ENCODE peak calls at places on chromosomes 3 and 15, in eight cellular contexts. E is HS-5; T is activated T-helper 1 cell treated with Interleukin-2 at 50 U/mL for 16 hours; D is Calu3; W is stimulated activated CD4-positive, alpha-beta T cell treated with anti-CD3 and anti-CD28 coated beads, Interleukin-4, amount 100 ng/mL, for 48 hours; I is ELR; R is cardiac fibroblast; L is hippocampal formation. F is an unnamed sample.

GRCh38 chr3:184085389-184085852 is 11.4 kb upstream of the HTR3E start:
- DNase-seq in D (no peak), W (no peak), I (peak; percentile 53), L (no peak), R (peak; percentile 66), T (no peak), E (peak; percentile 3), F (no peak)

GRCh38 chr3:52190294-52190841 is 7.6 kb upstream of the ALAS1 start:
- DNase-seq in L (peak; percentile 55), T (no peak), I (no peak), E (no peak), R (peak; percentile 31), D (no peak), W (no peak), F (no peak)

GRCh38 chr3:128432301-128432897 is 34.3 kb downstream of the DNAJB8 start:
- DNase-seq in R (no peak), L (no peak), T (no peak), W (no peak), I (no peak), E (no peak), D (peak; percentile 66), F (peak; percentile 30)

GRCh38 chr3:30486386-30486785 is 120.0 kb upstream of the TGFBR2 start:
- DNase-seq in T (no peak), W (no peak), L (no peak), D (no peak), R (no peak), I (no peak), E (no peak), F (no peak)

GRCh38 chr3:139473155-139473771 is 3.1 kb downstream of the RBP2 start:
- DNase-seq in D (peak; percentile 67), E (no peak), I (no peak), L (no peak), T (no peak), W (no peak), R (no peak), F (peak; percentile 24)

GRCh38 chr3:11014253-11014652 is 21.7 kb downstream of the SLC6A1 start:
- DNase-seq in D (no peak), T (no peak), I (no peak), W (no peak), L (no peak), R (no peak), E (no peak), F (no peak)

GRCh38 chr15:69881760-69882159 is 216.0 kb downstream of the TLE3 start:
- DNase-seq in I (no peak), W (no peak), D (no peak), R (no peak), L (no peak), T (no peak), E (no peak), F (no peak)

GRCh38 chr15:29670945-29671307 is 151.3 kb downstream of the TJP1 start:
- DNase-seq in W (no peak), D (peak; percentile 54), R (peak; percentile 95), I (peak; percentile 94), L (no peak), T (no peak), E (peak; percentile 90), F (peak; percentile 32)

GRCh38 chr3:183275418-183275817 is 22.4 kb downstream of the B3GNT5 start:
- DNase-seq in R (peak; percentile 95), L (no peak), D (peak; percentile 64), T (no peak), W (no peak), E (no peak), I (peak; percentile 70), F (no peak)

GRCh38 chr3:188272481-188273372 is 118.8 kb downstream of the LPP start:
- DNase-seq in D (no peak), I (peak; percentile 96), R (peak; percentile 91), W (no peak), E (no peak), T (no peak), L (no peak), F (no peak)

GRCh38 chr15:40843885-40844542 is at the start of gene SPINT1:
- DNase-seq in D (peak; percentile 62), E (no peak), W (peak; percentile 75), I (peak; percentile 16), L (no peak), T (peak; percentile 17), R (no peak), F (peak; percentile 79)

GRCh38 chr15:96329403-96329981 is 1.0 kb upstream of the NR2F2 start:
- DNase-seq in D (no peak), L (no peak), E (no peak), T (no peak), I (peak; percentile 37), W (no peak), R (peak; percentile 60), F (no peak)

GRCh38 chr3:114418724-114419543 is 125.1 kb downstream of the TIGIT start:
- DNase-seq in E (peak; percentile 74), L (no peak), T (no peak), I (peak; percentile 83), W (no peak), R (peak; percentile 96), D (no peak), F (peak; percentile 57)

GRCh38 chr3:126389792-126390142 is 4.9 kb upstream of the CFAP100 start:
- DNase-seq in L (no peak), D (no peak), W (no peak), T (no peak), I (no peak), R (no peak), E (no peak), F (no peak)

GRCh38 chr15:35319354-35319753 is 226.6 kb downstream of the DPH6 start:
- DNase-seq in T (no peak), W (no peak), I (no peak), D (no peak), E (no peak), L (no peak), R (no peak), F (no peak)

GRCh38 chr15:57591822-57592367 is at the start of gene MYZAP:
- DNase-seq in D (peak; percentile 83), I (peak; percentile 52), T (peak; percentile 15), W (peak; percentile 28), E (no peak), R (peak; percentile 14), L (no peak), F (no peak)

GRCh38 chr3:186953011-186953487 is 22.7 kb downstream of the ST6GAL1 start:
- DNase-seq in T (no peak), R (peak; percentile 67), E (no peak), W (no peak), D (no peak), I (peak; percentile 78), L (no peak), F (no peak)

GRCh38 chr3:196643201-196643749 is 3.8 kb downstream of the NRROS start:
- DNase-seq in I (no peak), W (peak; percentile 14), D (no peak), R (no peak), L (peak; percentile 22), T (no peak), E (no peak), F (no peak)

GRCh38 chr3:124558898-124559649 is 171.2 kb upstream of the UMPS start:
- DNase-seq in W (no peak), T (no peak), I (peak; percentile 88), D (peak; percentile 70), R (peak; percentile 96), L (peak; percentile 41), E (peak; percentile 84), F (no peak)

GRCh38 chr15:93243573-93243972 is 154.6 kb upstream of the RGMA start:
- DNase-seq in D (no peak), T (no peak), R (no peak), W (no peak), E (no peak), L (no peak), I (no peak), F (no peak)

GRCh38 chr3:182492536-182492935 is 300.8 kb upstream of the ATP11B start:
- DNase-seq in E (no peak), L (no peak), W (no peak), D (no peak), R (no peak), I (no peak), T (no peak), F (no peak)

GRCh38 chr3:115350606-115351005 is 203.5 kb upstream of the ZBTB20 start:
- DNase-seq in I (no peak), E (no peak), D (no peak), T (no peak), R (peak; percentile 48), W (no peak), L (no peak), F (no peak)

F was measured in Caco-2.